ENCODE peak calls at places on chromosomes 2 and 18, in six cellular contexts. One of them, this sample, is unnamed.

GRCh38 chr2:8488001-8488738 is 193.7 kb upstream of the ID2 start:
- DNase-seq in GM12878: peak
- DNase-seq in HepG2: no peak
- DNase-seq in SK-N-SH: no peak
- DNase-seq in K562: no peak
- DNase-seq in H1: no peak
- DNase-seq in this sample: no peak

GRCh38 chr2:183552716-183553115 is 428.5 kb downstream of the NUP35 start:
- DNase-seq in K562: no peak
- DNase-seq in GM12878: no peak
- DNase-seq in HepG2: no peak
- DNase-seq in H1: no peak
- DNase-seq in SK-N-SH: no peak
- DNase-seq in this sample: no peak

GRCh38 chr2:45301307-45302010 is 292.2 kb upstream of the SIX2 start:
- DNase-seq in K562: no peak
- DNase-seq in GM12878: no peak
- DNase-seq in H1: no peak
- DNase-seq in HepG2: no peak
- DNase-seq in SK-N-SH: no peak
- DNase-seq in this sample: no peak

GRCh38 chr2:58890865-58891525 is 649.9 kb upstream of the FANCL start:
- DNase-seq in K562: no peak
- DNase-seq in SK-N-SH: no peak
- DNase-seq in GM12878: no peak
- DNase-seq in HepG2: no peak
- DNase-seq in H1: no peak
- DNase-seq in this sample: no peak

GRCh38 chr2:74831693-74832530 is 2.0 kb upstream of the HK2 start:
- DNase-seq in HepG2: peak
- DNase-seq in SK-N-SH: no peak
- DNase-seq in K562: peak
- DNase-seq in GM12878: no peak
- DNase-seq in H1: no peak
- DNase-seq in this sample: no peak

GRCh38 chr18:59669872-59670657 is 27.2 kb downstream of the CCBE1 start:
- DNase-seq in HepG2: no peak
- DNase-seq in K562: no peak
- DNase-seq in H1: no peak
- DNase-seq in SK-N-SH: no peak
- DNase-seq in GM12878: no peak
- DNase-seq in this sample: no peak

GRCh38 chr2:70715161-70715985 is 52.6 kb downstream of the ADD2 start:
- DNase-seq in HepG2: no peak
- DNase-seq in SK-N-SH: peak
- DNase-seq in K562: no peak
- DNase-seq in GM12878: no peak
- DNase-seq in H1: peak
- DNase-seq in this sample: no peak

GRCh38 chr18:60865801-60866200 is 467.4 kb upstream of the CDH20 start:
- DNase-seq in K562: no peak
- DNase-seq in H1: no peak
- DNase-seq in GM12878: no peak
- DNase-seq in HepG2: no peak
- DNase-seq in SK-N-SH: no peak
- DNase-seq in this sample: no peak

GRCh38 chr2:9018109-9018508 is 14.6 kb upstream of the MBOAT2 start:
- DNase-seq in H1: no peak
- DNase-seq in HepG2: no peak
- DNase-seq in SK-N-SH: no peak
- DNase-seq in K562: no peak
- DNase-seq in GM12878: no peak
- DNase-seq in this sample: no peak

GRCh38 chr2:56860991-56861390 is 677.2 kb downstream of the CCDC85A start:
- DNase-seq in K562: no peak
- DNase-seq in H1: no peak
- DNase-seq in GM12878: no peak
- DNase-seq in SK-N-SH: no peak
- DNase-seq in HepG2: no peak
- DNase-seq in this sample: no peak

GRCh38 chr2:42171396-42171971 is 2.3 kb downstream of the EML4 start:
- DNase-seq in GM12878: no peak
- DNase-seq in HepG2: peak
- DNase-seq in SK-N-SH: peak
- DNase-seq in K562: no peak
- DNase-seq in H1: no peak
- DNase-seq in this sample: no peak

GRCh38 chr18:332007-332406 is 64.2 kb upstream of the THOC1 start:
- DNase-seq in K562: no peak
- DNase-seq in HepG2: no peak
- DNase-seq in SK-N-SH: no peak
- DNase-seq in GM12878: no peak
- DNase-seq in H1: no peak
- DNase-seq in this sample: no peak

GRCh38 chr2:227377461-227378351 is 1.4 kb downstream of the TM4SF20 start:
- DNase-seq in H1: no peak
- DNase-seq in SK-N-SH: no peak
- DNase-seq in K562: no peak
- DNase-seq in GM12878: no peak
- DNase-seq in HepG2: no peak
- DNase-seq in this sample: no peak

GRCh38 chr2:102801098-102801718 is 39.4 kb downstream of the TMEM182 start:
- DNase-seq in SK-N-SH: no peak
- DNase-seq in HepG2: no peak
- DNase-seq in H1: no peak
- DNase-seq in K562: peak
- DNase-seq in GM12878: no peak
- DNase-seq in this sample: no peak

GRCh38 chr2:124563415-124563814 is 538.3 kb downstream of the CNTNAP5 start:
- DNase-seq in SK-N-SH: no peak
- DNase-seq in K562: no peak
- DNase-seq in HepG2: peak
- DNase-seq in GM12878: no peak
- DNase-seq in H1: no peak
- DNase-seq in this sample: no peak

GRCh38 chr2:191432121-191432520 is 186.9 kb downstream of the MYO1B start:
- DNase-seq in H1: no peak
- DNase-seq in SK-N-SH: no peak
- DNase-seq in GM12878: no peak
- DNase-seq in HepG2: no peak
- DNase-seq in K562: no peak
- DNase-seq in this sample: no peak

GRCh38 chr18:37641573-37641972 is 76.0 kb upstream of the CELF4 start:
- DNase-seq in HepG2: no peak
- DNase-seq in K562: no peak
- DNase-seq in SK-N-SH: no peak
- DNase-seq in H1: no peak
- DNase-seq in GM12878: no peak
- DNase-seq in this sample: no peak

GRCh38 chr2:140895378-140895777 is 1235.4 kb downstream of the LRP1B start:
- DNase-seq in K562: no peak
- DNase-seq in HepG2: no peak
- DNase-seq in H1: no peak
- DNase-seq in SK-N-SH: no peak
- DNase-seq in GM12878: no peak
- DNase-seq in this sample: no peak

GRCh38 chr2:99139003-99139402 is 2.5 kb upstream of the C2orf15 start:
- DNase-seq in GM12878: no peak
- DNase-seq in SK-N-SH: no peak
- DNase-seq in HepG2: no peak
- DNase-seq in K562: no peak
- DNase-seq in H1: no peak
- DNase-seq in this sample: no peak

GRCh38 chr18:70366670-70367069 is 77.8 kb downstream of the SOCS6 start:
- DNase-seq in K562: no peak
- DNase-seq in H1: no peak
- DNase-seq in SK-N-SH: no peak
- DNase-seq in GM12878: no peak
- DNase-seq in HepG2: no peak
- DNase-seq in this sample: no peak

GRCh38 chr2:240451791-240452470 is 16.5 kb downstream of the GPC1 start:
- DNase-seq in HepG2: no peak
- DNase-seq in H1: no peak
- DNase-seq in SK-N-SH: no peak
- DNase-seq in GM12878: no peak
- DNase-seq in K562: no peak
- DNase-seq in this sample: no peak

GRCh38 chr2:240451108-240451611 is 15.7 kb downstream of the GPC1 start:
- DNase-seq in K562: no peak
- DNase-seq in H1: no peak
- DNase-seq in HepG2: no peak
- DNase-seq in GM12878: no peak
- DNase-seq in SK-N-SH: no peak
- DNase-seq in this sample: no peak

GRCh38 chr2:240448387-240449274 is 13.2 kb downstream of the GPC1 start:
- DNase-seq in SK-N-SH: no peak
- DNase-seq in K562: no peak
- DNase-seq in HepG2: no peak
- DNase-seq in H1: no peak
- DNase-seq in GM12878: no peak
- DNase-seq in this sample: no peak

GRCh38 chr2:240450532-240451107 is 15.2 kb downstream of the GPC1 start:
- DNase-seq in HepG2: no peak
- DNase-seq in H1: no peak
- DNase-seq in SK-N-SH: no peak
- DNase-seq in K562: no peak
- DNase-seq in GM12878: no peak
- DNase-seq in this sample: no peak

DNA sequence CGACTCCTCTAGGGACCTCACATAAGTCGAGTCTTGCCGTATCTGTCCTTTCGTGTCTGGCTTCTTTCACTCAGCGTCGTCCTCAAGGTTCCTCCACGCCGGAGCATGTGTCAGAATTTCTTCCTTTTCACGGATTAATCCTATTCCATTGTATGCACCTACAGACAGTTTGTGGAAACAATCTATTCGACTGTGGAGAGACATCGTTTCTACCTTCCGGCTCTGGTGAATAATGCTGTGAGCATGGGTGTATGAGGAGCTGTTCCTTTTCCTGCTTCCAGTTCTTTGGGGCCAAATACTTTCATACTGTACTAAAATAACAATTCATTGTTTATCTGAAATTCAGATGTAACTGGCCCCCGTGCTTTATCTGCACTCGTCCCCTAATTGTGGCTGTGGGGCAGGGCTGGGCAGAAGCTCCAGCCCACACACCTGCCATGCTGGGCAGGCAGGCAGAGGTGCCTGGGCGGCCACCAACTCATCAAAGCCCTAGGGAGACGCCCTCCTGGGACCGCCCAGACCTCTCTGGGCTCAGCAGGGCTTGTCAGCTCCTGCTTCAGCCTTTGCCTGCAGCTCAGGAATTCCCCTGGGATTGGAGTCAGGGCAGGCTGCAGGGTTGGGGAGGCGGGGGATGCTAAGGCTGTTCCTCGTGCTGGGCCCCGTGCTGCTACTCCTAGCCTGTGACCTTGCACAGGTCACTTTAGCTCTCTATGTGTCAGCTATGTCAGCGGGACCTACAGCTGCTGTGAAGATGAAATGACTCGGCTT is 14.5 kb downstream of the GPC1 start:
- DNase-seq in K562: no peak
- DNase-seq in H1: no peak
- DNase-seq in SK-N-SH: no peak
- DNase-seq in HepG2: no peak
- DNase-seq in GM12878: no peak
- DNase-seq in this sample: no peak
- TF ChIP-seq GABPA in K562: no peak
- TF ChIP-seq GABPA in H1: no peak
- TF ChIP-seq GABPA in SK-N-SH: no peak
- TF ChIP-seq GABPA in HepG2: no peak
- TF ChIP-seq GABPA in GM12878: no peak
- TF ChIP-seq GABPA in this sample: no peak

DNA sequence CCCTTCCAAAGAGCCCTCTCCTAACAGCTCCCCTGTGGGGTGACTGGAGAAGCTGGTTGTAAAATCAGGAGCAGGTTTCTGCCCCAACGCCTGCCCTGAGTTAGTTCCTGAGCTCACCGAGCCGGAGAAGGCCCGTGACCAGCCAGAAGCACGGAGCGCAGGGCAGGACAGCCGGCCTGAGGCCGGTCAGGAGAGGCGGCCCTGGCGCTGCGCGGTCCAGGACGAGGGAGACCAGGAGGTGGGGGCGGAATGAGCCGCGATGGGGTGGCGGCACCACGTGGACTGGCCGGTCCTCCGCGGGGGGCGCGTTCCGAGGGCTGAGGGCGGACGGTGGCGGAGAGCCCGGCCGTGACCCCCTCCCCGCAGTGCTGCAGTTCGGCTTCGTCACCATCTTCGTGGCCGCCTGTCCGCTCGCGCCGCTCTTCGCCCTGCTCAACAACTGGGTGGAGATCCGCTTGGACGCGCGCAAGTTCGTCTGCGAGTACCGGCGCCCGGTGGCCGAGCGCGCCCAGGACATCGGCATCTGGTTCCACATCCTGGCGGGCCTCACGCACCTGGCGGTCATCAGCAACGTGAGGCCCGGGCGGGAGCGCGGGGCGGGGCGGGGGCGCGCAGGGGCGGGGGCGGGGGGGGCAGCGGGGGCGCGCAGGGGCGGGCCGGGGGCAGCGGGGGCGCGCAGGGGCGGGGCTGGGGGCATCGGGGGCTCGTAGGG is 29.0 kb downstream of the ANO7 start:
- DNase-seq in K562: peak
- DNase-seq in SK-N-SH: peak
- DNase-seq in HepG2: peak
- DNase-seq in GM12878: no peak
- DNase-seq in H1: peak
- DNase-seq in this sample: peak
- TF ChIP-seq GABPA in K562: no peak
- TF ChIP-seq GABPA in SK-N-SH: no peak
- TF ChIP-seq GABPA in HepG2: no peak
- TF ChIP-seq GABPA in GM12878: no peak
- TF ChIP-seq GABPA in H1: peak
- TF ChIP-seq GABPA in this sample: no peak

GRCh38 chr2:3518496-3519254 is 656 bp downstream of the ADI1 start:
- DNase-seq in GM12878: peak
- DNase-seq in HepG2: peak
- DNase-seq in SK-N-SH: peak
- DNase-seq in K562: peak
- DNase-seq in H1: peak
- DNase-seq in this sample: peak
- TF ChIP-seq GABPA in GM12878: no peak
- TF ChIP-seq GABPA in HepG2: peak
- TF ChIP-seq GABPA in SK-N-SH: peak
- TF ChIP-seq GABPA in K562: peak
- TF ChIP-seq GABPA in H1: no peak
- TF ChIP-seq GABPA in this sample: no peak

GRCh38 chr2:55078956-55079355 is 28.7 kb upstream of the RTN4 start:
- DNase-seq in GM12878: no peak
- DNase-seq in H1: no peak
- DNase-seq in SK-N-SH: no peak
- DNase-seq in K562: no peak
- DNase-seq in HepG2: no peak
- DNase-seq in this sample: no peak

DNA sequence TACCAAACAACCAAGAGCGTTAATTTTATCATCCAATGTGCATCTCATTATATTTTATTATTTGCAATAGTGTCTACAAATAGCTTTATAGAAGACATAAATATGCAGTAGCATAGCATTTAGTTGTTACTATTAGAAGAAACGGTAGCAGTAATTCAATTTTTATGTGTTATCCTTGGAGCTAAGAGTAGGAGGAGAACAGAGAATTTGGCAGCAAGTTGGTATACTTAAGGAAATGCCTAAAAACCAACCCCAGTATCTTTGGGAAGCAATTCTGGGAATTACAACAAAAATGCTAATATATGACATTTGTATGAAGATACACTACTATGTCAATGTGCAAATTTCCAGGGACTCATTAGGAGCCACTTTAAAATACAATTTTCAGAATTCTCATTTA is 23.0 kb upstream of the RTN4 start:
- DNase-seq in GM12878: no peak
- DNase-seq in K562: no peak
- DNase-seq in HepG2: no peak
- DNase-seq in H1: no peak
- DNase-seq in SK-N-SH: no peak
- DNase-seq in this sample: no peak
- TF ChIP-seq GABPA in GM12878: no peak
- TF ChIP-seq GABPA in K562: no peak
- TF ChIP-seq GABPA in HepG2: no peak
- TF ChIP-seq GABPA in H1: no peak
- TF ChIP-seq GABPA in SK-N-SH: no peak
- TF ChIP-seq GABPA in this sample: no peak